ENCODE peak calls at places on chromosomes 2 and 18, in eight cellular contexts. H is IMR-90, S is WTC11, Q is A549, G is K562, I is SK-N-SH, K is HepG2, C is H1. F is an unnamed sample.

GRCh38 chr2:75021672-75022071 is 63.2 kb downstream of the POLE4 start:
- DNase-seq in S (no peak), G (no peak), Q (no peak), K (peak; percentile 91), C (no peak), H (peak; percentile 80), I (no peak), F (no peak)

GRCh38 chr18:77088977-77089795 is 43.4 kb downstream of the MBP start:
- DNase-seq in K (no peak), C (no peak), H (no peak), S (peak; percentile 78), Q (no peak), I (no peak), G (no peak), F (no peak)

GRCh38 chr2:46909771-46910419 is 5.7 kb downstream of the MCFD2 start:
- DNase-seq in K (peak; percentile 52), I (no peak), Q (peak; percentile 85), S (no peak), G (no peak), H (peak; percentile 88), C (no peak), F (peak; percentile 76)

GRCh38 chr18:26943906-26944305 is 78.4 kb upstream of the AQP4 start:
- DNase-seq in Q (no peak), K (no peak), C (no peak), I (no peak), G (no peak), S (no peak), H (no peak), F (no peak)

GRCh38 chr2:48148841-48149240 is 242.5 kb upstream of the FBXO11 start:
- DNase-seq in C (no peak), H (no peak), Q (no peak), K (no peak), I (peak; percentile 23), S (no peak), G (peak; percentile 72), F (no peak)

GRCh38 chr2:173119069-173119807 is 43.6 kb downstream of the MAP3K20 start:
- DNase-seq in C (no peak), I (no peak), K (no peak), H (no peak), S (no peak), Q (no peak), G (no peak), F (no peak)

GRCh38 chr2:1686784-1687105 is 57.6 kb downstream of the PXDN start:
- DNase-seq in H (peak; percentile 80), Q (no peak), K (no peak), C (no peak), G (no peak), S (no peak), I (no peak), F (no peak)

GRCh38 chr2:65554765-65555561 is 122.6 kb upstream of the SPRED2 start:
- DNase-seq in K (no peak), G (peak; percentile 23), I (no peak), C (no peak), Q (no peak), H (peak; percentile 15), S (no peak), F (peak; percentile 42)

GRCh38 chr18:49230331-49230730 is 230.1 kb downstream of the DYM start:
- DNase-seq in Q (no peak), G (no peak), I (no peak), S (no peak), H (no peak), K (no peak), C (no peak), F (no peak)

GRCh38 chr2:69345434-69345833 is 41.6 kb downstream of the GFPT1 start:
- DNase-seq in I (no peak), G (no peak), S (no peak), K (peak; percentile 9), Q (no peak), C (no peak), H (no peak), F (no peak)

GRCh38 chr2:160565099-160565498 is 71.5 kb upstream of the RBMS1 start:
- DNase-seq in H (no peak), S (no peak), C (no peak), I (no peak), Q (no peak), K (no peak), G (no peak), F (no peak)

GRCh38 chr2:38375711-38376345 is 1.2 kb downstream of the ATL2 start:
- DNase-seq in K (no peak), C (no peak), S (peak; percentile 41), Q (no peak), G (no peak), H (peak; percentile 45), I (peak; percentile 78), F (no peak)

GRCh38 chr2:77807531-77808215 is 285.5 kb upstream of the LRRTM4 start:
- DNase-seq in Q (no peak), S (no peak), I (no peak), G (no peak), H (no peak), C (no peak), K (no peak), F (no peak)

GRCh38 chr2:106561803-106562202 is 74.6 kb downstream of the CD8B2 start:
- DNase-seq in C (no peak), S (no peak), I (no peak), K (no peak), G (no peak), Q (no peak), H (no peak), F (no peak)

GRCh38 chr18:21391074-21391673 is 149.1 kb downstream of the GREB1L start:
- DNase-seq in G (no peak), H (peak; percentile 53), S (no peak), I (no peak), Q (peak; percentile 44), K (no peak), C (no peak), F (peak; percentile 35)

GRCh38 chr2:234363011-234363487 is 133.8 kb downstream of the ARL4C start:
- DNase-seq in I (no peak), S (peak; percentile 71), H (no peak), G (no peak), K (peak; percentile 83), Q (peak; percentile 98), C (no peak), F (no peak)

GRCh38 chr2:3730646-3731045 is 27.3 kb downstream of the DCDC2C start:
- DNase-seq in G (no peak), H (peak; percentile 41), K (no peak), Q (peak; percentile 52), C (no peak), S (no peak), I (no peak), F (no peak)
- TF ChIP-seq USF2 in G (no peak), H (no peak), K (no peak), Q (no peak), C (no peak), S (no peak), I (no peak), F (no peak)

GRCh38 chr2:148888003-148888501 is 13.0 kb downstream of the KIF5C start:
- DNase-seq in I (peak; percentile 84), K (no peak), Q (no peak), S (peak; percentile 44), G (no peak), H (no peak), C (no peak), F (no peak)
- TF ChIP-seq USF2 in I (no peak), K (no peak), Q (no peak), S (no peak), G (no peak), H (no peak), C (no peak), F (no peak)

GRCh38 chr18:6728318-6728717 is 1.2 kb upstream of the ARHGAP28 start:
- DNase-seq in S (no peak), G (no peak), H (no peak), Q (no peak), C (no peak), K (no peak), I (no peak), F (no peak)

GRCh38 chr18:6732952-6733351 is 3.4 kb downstream of the ARHGAP28 start:
- DNase-seq in Q (no peak), C (no peak), H (no peak), G (no peak), K (no peak), I (no peak), S (no peak), F (no peak)

GRCh38 chr18:6729247-6730091 is at the start of gene ARHGAP28:
- DNase-seq in G (peak; percentile 88), C (peak; percentile 83), H (peak; percentile 92), Q (peak; percentile 76), S (peak; percentile 81), I (peak; percentile 89), K (no peak), F (no peak)

GRCh38 chr18:6728809-6729246 is 688 bp upstream of the ARHGAP28 start:
- DNase-seq in K (no peak), G (no peak), Q (no peak), S (no peak), C (no peak), I (no peak), H (no peak), F (no peak)

DNA sequence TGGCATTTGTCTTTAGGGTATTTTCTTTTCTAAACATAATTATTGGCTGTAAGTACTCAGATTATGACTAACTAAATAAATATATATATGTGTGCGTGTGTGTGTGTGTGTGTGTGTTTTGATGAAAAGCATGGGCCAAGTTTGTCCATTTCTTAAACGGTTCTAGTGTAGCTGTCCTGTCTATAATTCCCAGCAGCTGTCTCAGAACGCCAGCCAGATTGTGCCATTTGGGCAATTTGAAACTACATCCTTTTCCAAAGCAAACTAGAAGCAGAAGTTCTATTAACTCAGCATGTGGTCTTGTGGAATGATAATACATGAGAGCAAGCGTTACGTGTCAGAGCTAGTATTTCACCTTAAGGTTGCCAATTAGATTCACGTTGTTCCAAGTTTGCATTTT is 1.7 kb downstream of the ARHGAP28 start:
- DNase-seq in S (no peak), I (no peak), C (no peak), Q (no peak), K (no peak), H (peak; percentile 94), G (no peak), F (no peak)
- TF ChIP-seq USF2 in S (no peak), I (no peak), C (no peak), Q (no peak), K (no peak), H (no peak), G (no peak), F (no peak)

GRCh38 chr18:74806700-74807416 is 209.2 kb downstream of the ZNF407 start:
- DNase-seq in H (peak; percentile 94), C (no peak), I (no peak), Q (peak; percentile 47), G (no peak), K (peak; percentile 7), S (no peak), F (peak; percentile 73)

GRCh38 chr18:74806073-74806472 is 208.4 kb downstream of the ZNF407 start:
- DNase-seq in I (no peak), G (no peak), S (no peak), K (no peak), Q (no peak), C (no peak), H (no peak), F (no peak)

GRCh38 chr18:74804677-74805076 is 207.0 kb downstream of the ZNF407 start:
- DNase-seq in Q (no peak), K (no peak), G (no peak), I (peak; percentile 50), H (no peak), C (no peak), S (no peak), F (no peak)

GRCh38 chr18:74803117-74803516 is 205.4 kb downstream of the ZNF407 start:
- DNase-seq in Q (no peak), G (no peak), K (no peak), H (no peak), C (no peak), I (no peak), S (no peak), F (no peak)

GRCh38 chr18:74803769-74804168 is 206.1 kb downstream of the ZNF407 start:
- DNase-seq in K (no peak), G (no peak), Q (no peak), S (no peak), C (no peak), I (no peak), H (no peak), F (no peak)
- TF ChIP-seq USF2 in K (no peak), G (no peak), Q (no peak), S (no peak), C (no peak), I (no peak), H (no peak), F (no peak)